ENCODE peak calls at places on chromosomes 16 and 17, in nine cellular contexts. J is AG09309, Q is ascending aorta, F is SK-N-SH, N is brain microvascular endothelial cell, P is cardiac fibroblast, O is MM.1S, I is lower leg skin, C is AG10803. A is an unnamed sample.

GRCh38 chr17:56597495-56597990 is 4.0 kb downstream of the NOG start:
- DNase-seq in F (peak; percentile 56), C (no peak), I (no peak), J (no peak), O (no peak), P (no peak), N (no peak), Q (no peak), A (no peak)

GRCh38 chr17:60158751-60159478 is 9.1 kb downstream of the CA4 start:
- DNase-seq in F (peak; percentile 41), N (no peak), P (peak; percentile 57), J (no peak), I (no peak), O (no peak), Q (no peak), C (no peak), A (no peak)

GRCh38 chr17:44203731-44204452 is 4.2 kb upstream of the ATXN7L3 start:
- DNase-seq in I (no peak), Q (no peak), J (no peak), C (peak; percentile 49), P (peak; percentile 74), O (peak; percentile 70), F (peak; percentile 76), N (no peak), A (no peak)

GRCh38 chr16:87536795-87537142 is 43.9 kb upstream of the ZCCHC14 start:
- DNase-seq in I (no peak), P (no peak), C (no peak), Q (no peak), N (no peak), J (no peak), F (no peak), O (no peak), A (no peak)

GRCh38 chr16:89375021-89375420 is 115.3 kb downstream of the ANKRD11 start:
- DNase-seq in P (no peak), J (no peak), O (no peak), N (no peak), C (no peak), F (no peak), I (no peak), Q (no peak), A (no peak)

GRCh38 chr17:77281904-77282367 is 141.2 kb downstream of the SEC14L1 start:
- DNase-seq in O (peak; percentile 23), N (no peak), P (peak; percentile 57), C (no peak), J (no peak), Q (no peak), I (peak; percentile 19), F (no peak), A (no peak)

GRCh38 chr17:44049294-44050080 is 17.0 kb downstream of the LSM12 start:
- DNase-seq in N (no peak), I (no peak), O (no peak), J (no peak), P (no peak), F (no peak), Q (no peak), C (no peak), A (no peak)

GRCh38 chr17:58691701-58692238 is at the start of gene TEX14:
- DNase-seq in J (no peak), I (no peak), O (no peak), N (no peak), F (no peak), P (no peak), C (no peak), Q (no peak), A (no peak)

GRCh38 chr17:77445030-77445907 is 304.5 kb downstream of the SEC14L1 start:
- DNase-seq in J (no peak), C (peak; percentile 96), I (no peak), O (peak; percentile 87), N (no peak), F (no peak), Q (no peak), P (peak; percentile 88), A (peak; percentile 88)

GRCh38 chr17:34125010-34125409 is 130.1 kb upstream of the CCL2 start:
- DNase-seq in N (no peak), Q (no peak), P (no peak), F (no peak), J (no peak), C (no peak), I (no peak), O (no peak), A (no peak)

GRCh38 chr17:81409190-81409935 is 14.1 kb downstream of the BAHCC1 start:
- DNase-seq in Q (no peak), O (no peak), P (no peak), J (no peak), N (no peak), F (peak; percentile 69), I (no peak), C (no peak), A (no peak)

GRCh38 chr17:81840826-81841778 is 6.3 kb upstream of the PPP1R27 start:
- DNase-seq in N (no peak), Q (no peak), J (no peak), I (no peak), F (no peak), P (no peak), C (no peak), O (no peak), A (no peak)

GRCh38 chr17:27157297-27157696 is 136.6 kb upstream of the WSB1 start:
- DNase-seq in I (no peak), J (no peak), F (no peak), C (no peak), O (no peak), P (no peak), Q (no peak), N (no peak), A (no peak)

GRCh38 chr17:39676198-39676819 is 8.1 kb downstream of the PNMT start:
- DNase-seq in F (no peak), Q (peak; percentile 90), O (no peak), I (no peak), C (no peak), J (no peak), N (no peak), P (peak; percentile 32), A (no peak)

GRCh38 chr17:80812362-80813088 is 179.1 kb upstream of the CHMP6 start:
- DNase-seq in Q (peak; percentile 53), C (no peak), O (no peak), F (no peak), N (no peak), I (no peak), J (no peak), P (no peak), A (no peak)

GRCh38 chr16:7624871-7625766 is 292.5 kb downstream of the RBFOX1 start:
- DNase-seq in F (no peak), Q (no peak), J (no peak), P (no peak), C (no peak), O (no peak), N (no peak), I (no peak), A (no peak)

DNA sequence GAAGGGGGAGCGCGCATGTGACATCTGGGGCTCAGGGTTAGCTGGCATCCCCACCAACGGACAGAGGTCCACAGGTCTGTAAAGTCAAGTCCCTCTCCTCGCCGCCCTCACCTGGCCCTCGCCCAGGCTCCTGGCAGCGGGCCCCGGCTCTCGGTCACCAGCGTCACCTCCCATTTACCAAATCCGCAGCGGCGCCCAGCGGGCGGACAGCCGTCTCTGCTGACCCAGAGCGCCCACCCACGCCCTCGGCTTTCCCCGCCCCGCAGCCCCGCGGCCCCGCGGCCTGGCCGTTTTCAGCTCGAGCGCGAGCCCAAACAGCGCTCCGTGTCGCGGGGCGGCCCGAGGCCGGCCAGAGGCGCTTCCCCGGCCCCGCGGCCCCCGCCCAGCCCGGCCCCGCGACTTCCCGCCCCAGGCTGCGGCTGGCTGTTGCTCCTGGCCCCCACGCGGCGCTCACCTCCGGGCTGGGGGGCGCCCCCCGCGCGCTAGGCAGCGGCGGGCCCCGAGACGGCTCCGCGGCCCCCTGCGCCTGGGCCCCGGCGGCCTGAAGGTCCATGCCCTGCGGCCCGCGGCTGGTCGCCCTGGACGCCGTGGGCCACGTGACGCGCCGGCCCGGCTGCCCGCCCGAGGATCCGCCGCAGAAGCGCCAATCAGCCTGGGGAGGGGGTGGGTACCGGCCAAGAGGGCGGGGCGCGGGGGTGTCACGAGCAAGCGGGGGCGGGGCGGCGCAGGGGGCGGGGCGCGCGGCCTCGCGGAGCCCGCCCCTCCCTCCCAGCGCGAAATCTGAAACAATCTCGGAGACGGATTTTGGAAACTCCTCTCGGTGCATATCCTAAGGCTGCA is at the start of gene COPRS:
- DNase-seq in F (peak; percentile 99), O (peak; percentile 87), I (peak; percentile 75), P (peak; percentile 93), Q (peak; percentile 93), N (peak; percentile 74), J (peak; percentile 35), C (peak; percentile 86), A (peak; percentile 72)
- TF ChIP-seq CTCF in F (peak; percentile 25), O (peak; percentile 6), I (no peak), P (no peak), Q (no peak), N (peak; percentile 17), J (no peak), C (no peak), A (no peak)

GRCh38 chr16:29975811-29976511 is 2.3 kb downstream of the TAOK2 start:
- DNase-seq in N (no peak), Q (no peak), C (no peak), O (no peak), J (no peak), P (no peak), I (no peak), F (no peak), A (no peak)

GRCh38 chr16:29972992-29973383 is 680 bp upstream of the TAOK2 start:
- DNase-seq in F (no peak), O (no peak), I (no peak), Q (no peak), C (no peak), J (no peak), P (no peak), N (no peak), A (no peak)

GRCh38 chr16:29975134-29975538 is 1.5 kb downstream of the TAOK2 start:
- DNase-seq in I (no peak), F (no peak), Q (no peak), J (no peak), P (no peak), O (no peak), N (no peak), C (no peak), A (no peak)

GRCh38 chr16:29973384-29974246 is at the start of gene TAOK2:
- DNase-seq in C (peak; percentile 99), P (peak; percentile 100), N (peak; percentile 98), Q (peak; percentile 99), O (peak; percentile 99), F (peak; percentile 99), J (peak; percentile 94), I (peak; percentile 96), A (peak; percentile 98)

GRCh38 chr16:29974291-29975133 is 844 bp downstream of the TAOK2 start:
- DNase-seq in O (no peak), P (peak; percentile 34), Q (no peak), J (no peak), F (peak; percentile 56), I (no peak), N (no peak), C (no peak), A (no peak)
- TF ChIP-seq CTCF in O (no peak), P (no peak), Q (no peak), J (no peak), F (no peak), I (no peak), N (no peak), C (no peak), A (no peak)

GRCh38 chr17:879546-879945 is 97.4 kb downstream of the MRM3 start:
- DNase-seq in N (peak; percentile 62), P (peak; percentile 90), C (peak; percentile 61), O (peak; percentile 58), F (no peak), Q (peak; percentile 75), I (peak; percentile 76), J (no peak), A (no peak)
- TF ChIP-seq CTCF in N (peak; percentile 78), P (peak; percentile 63), C (peak; percentile 46), O (peak; percentile 62), F (peak; percentile 56), Q (peak; percentile 45), I (no peak), J (peak; percentile 60), A (peak; percentile 55)

GRCh38 chr16:16185095-16185494 is 38.2 kb downstream of the ABCC6 start:
- DNase-seq in J (no peak), F (no peak), C (no peak), Q (no peak), O (no peak), N (no peak), P (no peak), I (no peak), A (no peak)
- TF ChIP-seq CTCF in J (no peak), F (no peak), C (no peak), Q (no peak), O (no peak), N (no peak), P (no peak), I (no peak), A (no peak)

A was measured in AG09319.